ENCODE peak calls at places on chromosomes 13 and 19, in four cellular contexts. A, M, X and D are unnamed samples.

GRCh38 chr19:38830039-38830733 is 1.4 kb downstream of the ECH1 start:
- DNase-seq in A (no peak), M (no peak), X (no peak), D (no peak)

GRCh38 chr19:29467824-29468401 is 57.9 kb upstream of the VSTM2B start:
- DNase-seq in A (no peak), M (peak), X (no peak), D (no peak)

GRCh38 chr13:43006893-43007631 is 15.0 kb upstream of the EPSTI1 start:
- DNase-seq in A (no peak), M (no peak), X (no peak), D (no peak)

GRCh38 chr19:50723069-50723468 is at the start of gene CLEC11A:
- DNase-seq in A (peak), M (peak), X (no peak), D (no peak)

GRCh38 chr19:39813264-39813998 is 20.5 kb downstream of the DYRK1B start:
- DNase-seq in A (no peak), M (no peak), X (no peak), D (no peak)

GRCh38 chr13:40895715-40896184 is 106.3 kb downstream of the SLC25A15 start:
- DNase-seq in A (no peak), M (no peak), X (no peak), D (no peak)

GRCh38 chr13:34515201-34515600 is 426.9 kb upstream of the NBEA start:
- DNase-seq in A (no peak), M (no peak), X (no peak), D (no peak)

GRCh38 chr13:56314755-56315154 is 826.0 kb upstream of the PRR20A start:
- DNase-seq in A (no peak), M (no peak), X (no peak), D (no peak)

GRCh38 chr19:45558399-45558878 is 26.2 kb downstream of the OPA3 start:
- DNase-seq in A (peak), M (peak), X (no peak), D (peak)

GRCh38 chr19:6925801-6926751 is 38.7 kb downstream of the ADGRE1 start:
- DNase-seq in A (no peak), M (no peak), X (peak), D (no peak)

GRCh38 chr19:53655042-53655665 is 23.4 kb downstream of the DPRX start:
- DNase-seq in A (no peak), M (no peak), X (no peak), D (no peak)

GRCh38 chr19:1646149-1646930 is 6.1 kb downstream of the TCF3 start:
- DNase-seq in A (no peak), M (peak), X (no peak), D (no peak)

GRCh38 chr19:16001481-16002312 is 52.9 kb downstream of the OR10H4 start:
- DNase-seq in A (peak), M (no peak), X (peak), D (no peak)

GRCh38 chr19:9597027-9597426 is 12.7 kb upstream of the ZNF121 start:
- DNase-seq in A (no peak), M (no peak), X (no peak), D (no peak)

GRCh38 chr19:7534531-7534980 is 961 bp upstream of the PNPLA6 start:
- DNase-seq in A (no peak), M (peak), X (no peak), D (no peak)

GRCh38 chr19:2101417-2102335 is 5.0 kb downstream of the IZUMO4 start:
- DNase-seq in A (no peak), M (no peak), X (no peak), D (no peak)

GRCh38 chr19:5954293-5954692 is 23.6 kb downstream of the RANBP3 start:
- DNase-seq in A (no peak), M (no peak), X (no peak), D (no peak)

GRCh38 chr19:22607653-22608430 is 26.3 kb upstream of the ZNF492 start:
- DNase-seq in A (no peak), M (no peak), X (no peak), D (no peak)

GRCh38 chr13:63700366-63700765 is 2284.7 kb upstream of the PCDH20 start:
- DNase-seq in A (no peak), M (no peak), X (no peak), D (no peak)

GRCh38 chr13:79413521-79413920 is 7.5 kb upstream of the RBM26 start:
- DNase-seq in A (no peak), M (no peak), X (no peak), D (no peak)

GRCh38 chr13:113882266-113882627 is 18.4 kb upstream of the GAS6 start:
- DNase-seq in A (no peak), M (no peak), X (no peak), D (no peak)

GRCh38 chr19:2887391-2887914 is 13.3 kb upstream of the ZNF57 start:
- DNase-seq in A (peak), M (peak), X (no peak), D (no peak)

GRCh38 chr19:6744381-6745288 is 5.2 kb downstream of the TRIP10 start:
- DNase-seq in A (no peak), M (no peak), X (no peak), D (no peak)

GRCh38 chr19:57118848-57119247 is 937 bp upstream of the USP29 start:
- DNase-seq in A (no peak), M (no peak), X (no peak), D (no peak)

GRCh38 chr19:30341646-30342201 is 30.5 kb upstream of the ZNF536 start:
- DNase-seq in A (no peak), M (no peak), X (no peak), D (no peak)

GRCh38 chr13:85970727-85971126 is 171.5 kb upstream of the SLITRK6 start:
- DNase-seq in A (no peak), M (no peak), X (no peak), D (no peak)

GRCh38 chr13:105820415-105820814 is 715.0 kb downstream of the EFNB2 start:
- DNase-seq in A (no peak), M (no peak), X (no peak), D (no peak)

GRCh38 chr19:58170860-58171259 is 12.0 kb upstream of the ZNF274 start:
- DNase-seq in A (no peak), M (no peak), X (no peak), D (no peak)

GRCh38 chr13:57704031-57704430 is 72.5 kb downstream of the PCDH17 start:
- DNase-seq in A (no peak), M (no peak), X (no peak), D (no peak)

GRCh38 chr13:24081388-24081787 is 79.1 kb upstream of the SPATA13 start:
- DNase-seq in A (no peak), M (no peak), X (no peak), D (no peak)

GRCh38 chr19:38679839-38680238 is 32.4 kb downstream of the ACTN4 start:
- DNase-seq in A (no peak), M (no peak), X (no peak), D (no peak)

GRCh38 chr19:19747357-19748220 is 14.7 kb upstream of the ZNF14 start:
- DNase-seq in A (no peak), M (no peak), X (no peak), D (peak)

GRCh38 chr19:54102421-54103169 is at the start of gene NDUFA3:
- DNase-seq in A (peak), M (peak), X (peak), D (peak)

GRCh38 chr13:52925775-52926285 is 77.4 kb upstream of the PCDH8 start:
- DNase-seq in A (no peak), M (no peak), X (no peak), D (no peak)

GRCh38 chr19:4575978-4576933 is 16.8 kb upstream of the SEMA6B start:
- DNase-seq in A (no peak), M (peak), X (no peak), D (peak)

GRCh38 chr19:1001538-1002166 is 1.4 kb downstream of the GRIN3B start:
- DNase-seq in A (no peak), M (peak), X (no peak), D (peak)

GRCh38 chr13:110244926-110245325 is 62.0 kb downstream of the COL4A1 start:
- DNase-seq in A (no peak), M (no peak), X (no peak), D (no peak)

GRCh38 chr19:18007939-18008673 is at the start of gene ARRDC2:
- DNase-seq in A (no peak), M (peak), X (no peak), D (peak)

GRCh38 chr13:67390462-67391093 is 160.4 kb upstream of the PCDH9 start:
- DNase-seq in A (no peak), M (no peak), X (no peak), D (no peak)

GRCh38 chr19:21256722-21257121 is 72.5 kb downstream of the ZNF708 start:
- DNase-seq in A (no peak), M (peak), X (no peak), D (no peak)
- TF ChIP-seq SPI1 in A (no peak), M (no peak), X (no peak), D (no peak)

DNA sequence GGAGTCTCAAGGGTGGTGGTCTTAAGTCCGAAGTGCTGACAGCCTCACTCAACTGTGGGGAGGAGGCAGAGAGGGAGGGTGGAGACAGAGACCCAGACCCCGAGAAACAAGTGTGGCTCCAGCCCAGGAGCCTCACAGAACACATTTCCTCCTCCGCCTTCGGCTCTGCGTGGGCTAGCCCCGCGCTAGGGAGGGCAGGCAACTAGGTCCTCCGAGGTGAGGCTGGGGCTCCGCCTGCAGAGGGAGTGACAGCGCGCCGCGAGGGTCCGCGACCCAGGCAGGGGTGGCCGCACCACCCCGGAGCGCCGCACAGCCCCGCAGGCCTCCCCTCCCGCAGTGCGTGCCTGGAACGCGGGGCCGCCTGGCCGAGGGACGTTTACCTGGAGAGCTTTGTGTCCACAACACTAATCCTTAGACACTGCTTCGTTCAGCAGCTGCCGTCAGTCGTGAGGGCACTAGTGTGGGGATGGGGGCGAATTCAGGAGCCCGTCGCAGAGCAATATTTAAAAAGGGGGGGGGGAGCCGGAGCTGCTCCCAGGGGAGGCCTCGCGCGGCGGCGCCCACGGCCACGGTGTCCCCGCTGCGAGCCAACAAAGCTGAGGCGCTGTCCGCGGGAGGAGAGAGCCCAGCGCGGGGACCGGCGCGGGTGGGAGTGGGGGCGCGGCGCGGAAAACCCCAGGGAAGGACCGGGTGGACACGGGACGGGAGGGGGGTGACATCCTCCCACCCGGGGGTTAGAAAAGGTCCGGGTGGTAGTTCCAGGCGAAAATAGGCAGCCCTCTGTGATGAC is 11.3 kb upstream of the SOX1 start:
- DNase-seq in A (no peak), M (no peak), X (no peak), D (no peak)
- TF ChIP-seq SPI1 in A (no peak), M (no peak), X (no peak), D (no peak)

GRCh38 chr13:71625694-71626093 is 241.3 kb downstream of the DACH1 start:
- DNase-seq in A (no peak), M (no peak), X (no peak), D (no peak)

GRCh38 chr13:71626396-71626795 is 240.6 kb downstream of the DACH1 start:
- DNase-seq in A (no peak), M (no peak), X (no peak), D (no peak)

GRCh38 chr13:71625183-71625582 is 241.8 kb downstream of the DACH1 start:
- DNase-seq in A (no peak), M (no peak), X (no peak), D (no peak)

GRCh38 chr13:71632721-71633120 is 234.3 kb downstream of the DACH1 start:
- DNase-seq in A (no peak), M (no peak), X (no peak), D (no peak)

GRCh38 chr13:71629167-71629566 is 237.8 kb downstream of the DACH1 start:
- DNase-seq in A (no peak), M (no peak), X (no peak), D (no peak)
- TF ChIP-seq SPI1 in A (no peak), M (no peak), X (no peak), D (no peak)

GRCh38 chr13:45331981-45332830 is 8.8 kb downstream of the TPT1 start:
- DNase-seq in A (no peak), M (peak), X (no peak), D (no peak)
- TF ChIP-seq SPI1 in A (no peak), M (no peak), X (no peak), D (no peak)

GRCh38 chr19:43780706-43781525 is at the start of gene KCNN4:
- DNase-seq in A (peak), M (peak), X (no peak), D (peak)
- TF ChIP-seq SPI1 in A (no peak), M (no peak), X (no peak), D (no peak)

GRCh38 chr13:39524795-39525194 is 78.2 kb downstream of the LHFPL6 start:
- DNase-seq in A (no peak), M (no peak), X (no peak), D (no peak)
- TF ChIP-seq SPI1 in A (no peak), M (no peak), X (no peak), D (no peak)

GRCh38 chr19:42206871-42207755 is 10.4 kb downstream of the DEDD2 start:
- DNase-seq in A (no peak), M (peak), X (no peak), D (no peak)

GRCh38 chr19:42207767-42208259 is 9.7 kb downstream of the DEDD2 start:
- DNase-seq in A (no peak), M (peak), X (no peak), D (no peak)

GRCh38 chr19:42203700-42204099 is 13.8 kb downstream of the DEDD2 start:
- DNase-seq in A (no peak), M (no peak), X (no peak), D (no peak)

GRCh38 chr19:42204684-42205083 is 12.8 kb downstream of the DEDD2 start:
- DNase-seq in A (no peak), M (no peak), X (no peak), D (no peak)

GRCh38 chr19:42208612-42209011 is 8.9 kb downstream of the DEDD2 start:
- DNase-seq in A (no peak), M (no peak), X (no peak), D (no peak)
- TF ChIP-seq SPI1 in A (no peak), M (no peak), X (no peak), D (no peak)

GRCh38 chr19:46674416-46675178 is 13.6 kb upstream of the DACT3 start:
- DNase-seq in A (no peak), M (no peak), X (no peak), D (no peak)

DNA sequence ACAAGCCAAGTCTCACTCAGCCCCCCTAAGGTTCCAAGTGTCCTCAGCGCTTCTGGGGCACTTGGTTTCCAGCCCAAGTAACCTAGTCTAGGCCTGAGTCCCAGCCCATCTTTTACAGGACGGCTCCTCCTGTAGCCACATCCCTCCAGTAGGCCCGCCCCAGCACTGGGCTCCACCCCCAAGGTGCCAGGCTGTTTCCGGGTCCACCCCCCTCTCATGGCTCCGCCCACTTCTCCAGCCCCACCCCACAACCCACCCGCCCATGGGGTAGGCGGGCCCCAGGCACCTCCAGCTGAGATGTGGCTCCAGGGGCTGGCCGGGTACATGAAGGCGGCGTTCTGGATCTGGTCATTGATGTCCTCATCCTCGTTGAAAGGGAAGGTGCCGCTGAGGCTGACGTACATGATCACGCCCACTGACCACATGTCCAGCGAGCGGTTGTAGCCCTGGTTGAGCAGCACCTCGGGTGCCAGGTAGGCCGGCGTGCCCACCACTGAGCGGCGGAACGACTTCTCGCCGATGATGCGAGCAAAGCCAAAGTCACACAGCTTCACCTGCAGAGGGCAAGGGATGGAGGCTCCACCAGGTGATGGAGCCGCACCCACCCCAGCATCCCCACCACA is 17.2 kb upstream of the DACT3 start:
- DNase-seq in A (no peak), M (peak), X (no peak), D (peak)
- TF ChIP-seq SPI1 in A (no peak), M (no peak), X (no peak), D (no peak)

GRCh38 chr19:32868206-32868950 is 1.2 kb downstream of the SLC7A9 start:
- DNase-seq in A (no peak), M (no peak), X (no peak), D (no peak)
- TF ChIP-seq SPI1 in A (no peak), M (no peak), X (no peak), D (no peak)